ENCODE peak calls at places on chromosomes 4 and X, in four cellular contexts. N is progenitor cell of endocrine pancreas, C is psoas muscle, B is kidney. P is an unnamed sample.

GRCh38 chr4:19675172-19675811 is 576.4 kb upstream of the SLIT2 start:
- DNase-seq in B (no peak), N (no peak), C (no peak), P (no peak)

GRCh38 chr4:79682801-79683217 is 274.8 kb upstream of the GK2 start:
- DNase-seq in C (peak; percentile 64), N (no peak), B (no peak), P (no peak)

GRCh38 chrX:100695991-100696390 is 35.9 kb downstream of the SYTL4 start:
- DNase-seq in B (no peak), C (no peak), N (no peak), P (no peak)

GRCh38 chrX:46628406-46629371 is 55.1 kb downstream of the CHST7 start:
- DNase-seq in N (no peak), B (no peak), C (peak; percentile 87), P (peak; percentile 16)

GRCh38 chrX:115624916-115625315 is 63.9 kb downstream of the PLS3 start:
- DNase-seq in N (no peak), C (no peak), B (no peak), P (no peak)

GRCh38 chrX:136166221-136166855 is 19.0 kb downstream of the FHL1 start:
- DNase-seq in N (no peak), B (no peak), C (no peak), P (no peak)

GRCh38 chr4:10437735-10438134 is 19.5 kb downstream of the ZNF518B start:
- DNase-seq in C (no peak), N (no peak), B (no peak), P (no peak)

GRCh38 chrX:46226422-46226821 is 318.8 kb downstream of the ZNF674 start:
- DNase-seq in C (no peak), N (no peak), B (no peak), P (no peak)

GRCh38 chr4:8586671-8587468 is 5.7 kb upstream of the CPZ start:
- DNase-seq in N (no peak), B (peak; percentile 66), C (peak; percentile 49), P (no peak)

GRCh38 chrX:10023821-10024220 is 56.7 kb downstream of the CLDN34 start:
- DNase-seq in N (no peak), C (no peak), B (no peak), P (no peak)

GRCh38 chr4:80336582-80336981 is 1.1 kb downstream of the CFAP299 start:
- DNase-seq in N (no peak), B (no peak), C (no peak), P (no peak)

GRCh38 chr4:121421594-121421993 is 40.8 kb upstream of the QRFPR start:
- DNase-seq in B (no peak), N (no peak), C (no peak), P (no peak)

GRCh38 chrX:42491145-42491907 is 286.6 kb downstream of the PPP1R2C start:
- DNase-seq in N (no peak), B (no peak), C (no peak), P (no peak)

GRCh38 chr4:73589261-73589847 is 30.9 kb downstream of the RASSF6 start:
- DNase-seq in N (no peak), C (no peak), B (no peak), P (no peak)

GRCh38 chrX:117996918-117997480 is 119.6 kb downstream of the KLHL13 start:
- DNase-seq in N (no peak), C (no peak), B (no peak), P (no peak)
- TF ChIP-seq CTCF in N (no peak), C (peak; percentile 18), B (peak; percentile 43), P (no peak)

GRCh38 chr4:169051331-169051730 is 41.3 kb upstream of the CBR4 start:
- DNase-seq in N (no peak), C (no peak), B (no peak), P (no peak)

GRCh38 chr4:169050308-169050707 is 40.3 kb upstream of the CBR4 start:
- DNase-seq in C (no peak), N (no peak), B (no peak), P (no peak)

GRCh38 chr4:169048867-169049266 is 38.8 kb upstream of the CBR4 start:
- DNase-seq in B (no peak), N (no peak), C (no peak), P (no peak)

GRCh38 chr4:169054879-169055278 is 44.8 kb upstream of the CBR4 start:
- DNase-seq in C (no peak), N (no peak), B (no peak), P (no peak)

GRCh38 chr4:169051936-169052335 is 41.9 kb upstream of the CBR4 start:
- DNase-seq in B (no peak), N (no peak), C (no peak), P (no peak)
- TF ChIP-seq CTCF in B (no peak), N (no peak), C (no peak), P (no peak)

GRCh38 chr4:72286185-72286584 is 254.4 kb downstream of the NPFFR2 start:
- DNase-seq in B (no peak), C (no peak), N (no peak), P (no peak)
- TF ChIP-seq CTCF in B (no peak), C (no peak), N (peak; percentile 45), P (no peak)

DNA sequence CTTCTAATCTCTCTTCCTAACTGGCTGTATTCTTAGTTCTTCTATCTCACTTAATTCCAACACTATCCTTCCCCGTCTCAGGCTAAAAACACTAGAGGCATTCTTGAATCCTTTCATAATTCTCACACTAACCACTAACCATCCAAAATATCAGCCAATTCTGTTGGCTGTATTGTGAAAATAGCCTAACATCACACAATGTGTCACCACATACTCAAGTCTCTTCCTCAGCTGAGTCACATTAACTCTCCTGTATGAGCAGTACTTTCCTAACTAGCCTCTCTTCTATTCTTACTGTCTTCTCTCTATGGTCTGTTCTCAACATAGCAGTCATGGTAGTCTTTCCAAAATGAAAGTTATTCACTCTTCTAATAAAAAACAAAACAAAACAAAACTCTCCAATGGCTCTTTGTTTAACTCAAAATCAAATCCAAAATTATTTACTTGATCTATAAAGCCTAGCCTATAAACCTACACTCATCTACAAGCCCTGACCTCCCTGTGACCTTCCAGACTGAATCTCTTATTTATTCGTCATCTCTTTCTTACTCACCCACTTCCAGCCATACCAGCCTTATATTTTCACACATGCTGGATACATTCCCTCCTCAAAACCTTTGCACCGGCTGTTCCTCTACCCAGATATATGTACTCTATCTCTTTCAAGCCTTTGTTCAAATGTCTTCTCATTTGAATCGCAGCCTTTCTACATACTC is 445.9 kb downstream of the TLL1 start:
- DNase-seq in B (no peak), N (no peak), C (no peak), P (no peak)
- TF ChIP-seq CTCF in B (no peak), N (no peak), C (no peak), P (no peak)

GRCh38 chr4:76897522-76898384 is at the start of gene SOWAHB:
- DNase-seq in B (peak; percentile 93), C (peak; percentile 53), N (peak; percentile 78), P (peak; percentile 20)
- TF ChIP-seq CTCF in B (no peak), C (no peak), N (no peak), P (no peak)

GRCh38 chr4:7398788-7399432 is 35.8 kb downstream of the PSAPL1 start:
- DNase-seq in N (no peak), C (no peak), B (peak; percentile 12), P (no peak)
- TF ChIP-seq CTCF in N (no peak), C (no peak), B (no peak), P (no peak)

DNA sequence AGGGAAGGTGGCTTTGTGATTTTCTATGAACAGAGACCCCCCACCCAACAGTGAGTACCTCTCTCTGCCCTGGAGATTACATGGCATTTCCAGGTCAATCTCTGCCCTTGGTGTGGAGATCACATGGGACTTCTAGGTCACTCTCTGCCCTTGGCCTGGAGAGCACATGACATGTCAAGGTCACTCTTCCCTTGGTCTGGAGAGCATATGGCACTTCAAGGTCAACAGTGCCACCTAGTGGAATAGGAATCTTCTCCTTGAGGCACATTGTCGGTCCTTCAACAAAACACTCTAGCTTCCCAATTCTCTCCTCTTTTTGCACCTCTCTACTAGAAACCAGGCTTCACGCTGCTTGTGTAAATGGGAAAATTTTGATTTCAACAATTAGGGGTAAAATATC is 66.2 kb upstream of the TACR3 start:
- DNase-seq in C (no peak), N (no peak), B (no peak), P (no peak)
- TF ChIP-seq CTCF in C (peak; percentile 26), N (peak; percentile 60), B (no peak), P (no peak)

GRCh38 chrX:15202458-15203177 is 67.3 kb downstream of the ASB9 start:
- DNase-seq in N (no peak), B (no peak), C (no peak), P (no peak)
- TF ChIP-seq CTCF in N (no peak), B (no peak), C (no peak), P (no peak)

GRCh38 chr4:187380181-187380581 is 615.4 kb upstream of the ZFP42 start:
- DNase-seq in N (no peak), B (no peak), C (no peak), P (no peak)
- TF ChIP-seq CTCF in N (peak; percentile 42), B (no peak), C (no peak), P (no peak)

P was measured in activated B cell treated with CpG ODN at 0.5 μM for 24 hours.